ENCODE peak calls at places on chromosomes 6 and 20, in four cellular contexts. D, X, Y and I are unnamed samples.

GRCh38 chr6:100472674-100473073 is 8.0 kb upstream of the SIM1 start:
- DNase-seq in X (no peak), D (no peak), Y (no peak), I (no peak)

GRCh38 chr6:51585264-51585663 is 502.1 kb downstream of the PKHD1 start:
- DNase-seq in X (no peak), Y (no peak), D (no peak), I (no peak)

GRCh38 chr6:54204921-54205511 is 93.8 kb downstream of the MLIP start:
- DNase-seq in D (no peak), X (no peak), Y (no peak), I (no peak)

GRCh38 chr20:8432435-8433148 is 300.5 kb downstream of the PLCB1 start:
- DNase-seq in X (no peak), Y (no peak), D (no peak), I (no peak)

GRCh38 chr6:30325150-30325872 is 1.4 kb upstream of the TRIM39 start:
- DNase-seq in D (no peak), X (peak), Y (peak), I (no peak)

GRCh38 chr20:61847986-61848385 is 217.7 kb downstream of the TAF4 start:
- DNase-seq in D (no peak), Y (no peak), X (no peak), I (no peak)

GRCh38 chr20:62651285-62652021 is 9.2 kb downstream of the SLCO4A1 start:
- DNase-seq in X (peak), Y (peak), D (no peak), I (peak)

GRCh38 chr20:51570755-51571469 is 28.4 kb upstream of the NFATC2 start:
- DNase-seq in X (peak), D (no peak), Y (no peak), I (no peak)

GRCh38 chr6:84763397-84764331 is 734 bp downstream of the TBX18 start:
- DNase-seq in X (no peak), D (no peak), Y (no peak), I (no peak)

GRCh38 chr20:4027590-4028265 is 12.4 kb upstream of the RNF24 start:
- DNase-seq in X (no peak), D (no peak), Y (no peak), I (no peak)

GRCh38 chr6:11685411-11686093 is 93.1 kb downstream of the ADTRP start:
- DNase-seq in Y (no peak), X (no peak), D (no peak), I (no peak)

GRCh38 chr20:58405504-58406291 is 16.7 kb downstream of the VAPB start:
- DNase-seq in Y (no peak), D (no peak), X (no peak), I (no peak)

GRCh38 chr6:53411451-53411850 is 62.7 kb upstream of the ELOVL5 start:
- DNase-seq in D (no peak), X (no peak), Y (no peak), I (no peak)

GRCh38 chr6:90669420-90669819 is 82.5 kb upstream of the MAP3K7 start:
- DNase-seq in D (no peak), X (no peak), Y (no peak), I (no peak)

GRCh38 chr6:142943746-142944125 is 1.2 kb downstream of the HIVEP2 start:
- DNase-seq in D (no peak), X (no peak), Y (no peak), I (peak)

GRCh38 chr20:1465470-1466210 is 1.0 kb downstream of the NSFL1C start:
- DNase-seq in Y (no peak), X (no peak), D (no peak), I (no peak)